ENCODE peak calls at places on chromosome 5, in ten cellular contexts. O is caudate nucleus, S is RWPE1, Q is PC-3, M is esophagus squamous epithelium, Z is stomach, C is psoas muscle, K is brain microvascular endothelial cell, U is cardiac muscle cell, D is tibial nerve. B is an unnamed sample.

GRCh38 chr5:175889910-175890684 is 18.7 kb downstream of the CPLX2 start:
- DNase-seq in O (no peak), S (no peak), Q (peak), M (no peak), Z (peak), C (no peak), K (peak), U (no peak), D (no peak), B (peak)

GRCh38 chr5:106522296-106522695 is 1148.4 kb downstream of the EFNA5 start:
- DNase-seq in O (no peak), S (no peak), Q (peak), M (no peak), Z (no peak), C (no peak), K (peak), U (no peak), D (no peak), B (no peak)

GRCh38 chr5:7261049-7261448 is 134.9 kb upstream of the ADCY2 start:
- DNase-seq in O (no peak), S (no peak), Q (peak), M (no peak), Z (no peak), C (no peak), K (no peak), U (peak), D (no peak), B (no peak)

GRCh38 chr5:111742595-111742994 is 14.4 kb downstream of the NREP start:
- DNase-seq in O (no peak), S (peak), Q (peak), M (no peak), Z (no peak), C (peak), K (peak), U (peak), D (no peak), B (peak)

GRCh38 chr5:146797683-146798082 is 80.9 kb downstream of the PPP2R2B start:
- DNase-seq in O (no peak), S (no peak), Q (no peak), M (no peak), Z (no peak), C (no peak), K (no peak), U (no peak), D (no peak), B (no peak)

GRCh38 chr5:175590471-175590881 is 67.4 kb upstream of the HRH2 start:
- DNase-seq in O (no peak), S (peak), Q (peak), M (no peak), Z (no peak), C (no peak), K (peak), U (peak), D (no peak), B (no peak)

GRCh38 chr5:109907751-109908150 is 218.0 kb downstream of the MAN2A1 start:
- DNase-seq in O (no peak), S (peak), Q (peak), M (no peak), Z (no peak), C (no peak), K (peak), U (peak), D (no peak), B (no peak)

GRCh38 chr5:81486711-81487110 is 92.8 kb upstream of the ACOT12 start:
- DNase-seq in O (no peak), S (no peak), Q (no peak), M (no peak), Z (no peak), C (no peak), K (peak), U (peak), D (no peak), B (no peak)

GRCh38 chr5:78534148-78535009 is 114.2 kb downstream of the LHFPL2 start:
- DNase-seq in O (peak), S (no peak), Q (no peak), M (no peak), Z (no peak), C (peak), K (peak), U (peak), D (no peak), B (peak)

GRCh38 chr5:83494666-83495065 is 23.1 kb downstream of the VCAN start:
- DNase-seq in O (no peak), S (no peak), Q (no peak), M (no peak), Z (no peak), C (no peak), K (no peak), U (peak), D (no peak), B (no peak)

GRCh38 chr5:84718377-84718776 is 333.7 kb upstream of the EDIL3 start:
- DNase-seq in O (no peak), S (no peak), Q (no peak), M (no peak), Z (no peak), C (no peak), K (no peak), U (peak), D (no peak), B (no peak)

GRCh38 chr5:80266566-80266965 is 10.7 kb upstream of the SERINC5 start:
- DNase-seq in O (no peak), S (no peak), Q (no peak), M (no peak), Z (no peak), C (no peak), K (no peak), U (no peak), D (no peak), B (no peak)

GRCh38 chr5:133657036-133657435 is 44.7 kb upstream of the FSTL4 start:
- DNase-seq in O (no peak), S (no peak), Q (no peak), M (no peak), Z (no peak), C (no peak), K (no peak), U (no peak), D (no peak), B (no peak)
- H3K27ac ChIP-seq in O (no peak), S (no peak), Q (no peak), M (no peak), Z (no peak), C (no peak), K (no peak), U (no peak), D (no peak), B (no peak)

DNA sequence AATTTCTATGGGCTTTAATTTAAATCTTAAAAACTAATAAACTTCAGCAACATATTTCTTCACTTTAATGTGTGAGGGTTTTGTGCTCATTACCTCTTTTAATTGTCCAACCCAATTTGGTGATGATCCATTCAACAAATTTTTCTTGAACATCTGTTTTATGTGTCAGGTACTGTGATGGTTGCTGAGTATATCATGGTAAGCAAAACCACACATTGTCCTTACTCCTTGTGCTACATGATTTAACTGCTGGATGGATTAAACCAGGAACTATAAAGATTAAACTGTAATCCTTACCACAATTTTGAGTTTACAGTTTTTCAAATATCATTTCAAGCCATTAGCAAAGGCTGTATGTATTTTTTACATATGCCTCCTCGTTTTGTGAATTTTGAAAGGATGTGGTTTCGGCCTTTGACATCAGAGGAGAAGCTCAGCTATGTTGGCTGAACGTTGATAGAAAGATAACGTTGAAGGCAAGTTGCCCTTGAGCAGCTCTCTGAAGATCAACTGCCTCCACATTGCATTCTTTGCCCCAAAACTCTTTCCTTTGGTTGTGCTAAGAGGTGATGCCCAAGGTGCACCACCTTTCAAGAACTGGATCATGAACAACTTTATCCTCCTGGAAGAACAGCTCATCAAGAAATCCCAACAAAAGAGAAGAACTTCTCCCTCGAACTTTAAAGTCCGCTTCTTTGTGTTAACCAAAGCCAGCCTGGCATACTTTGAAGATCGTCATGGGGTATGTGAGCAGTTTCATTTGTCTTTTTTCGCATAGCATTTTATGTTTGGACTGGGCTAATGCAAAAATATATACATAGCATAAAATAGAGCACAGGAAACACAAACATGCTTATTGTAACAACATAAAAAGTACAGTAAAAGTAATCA is at the start of gene ITK:
- DNase-seq in O (no peak), S (no peak), Q (no peak), M (no peak), Z (no peak), C (no peak), K (no peak), U (no peak), D (no peak), B (no peak)
- H3K27ac ChIP-seq in O (no peak), S (no peak), Q (no peak), M (no peak), Z (peak), C (no peak), K (no peak), U (no peak), D (no peak), B (no peak)

GRCh38 chr5:125634242-125634835 is 788.9 kb upstream of the GRAMD2B start:
- DNase-seq in O (no peak), S (no peak), Q (peak), M (no peak), Z (no peak), C (no peak), K (no peak), U (no peak), D (no peak), B (no peak)
- H3K27ac ChIP-seq in O (no peak), S (no peak), Q (no peak), M (no peak), Z (no peak), C (no peak), K (no peak), U (peak), D (no peak), B (no peak)

GRCh38 chr5:74095871-74096270 is 469.9 kb downstream of the ARHGEF28 start:
- DNase-seq in O (no peak), S (no peak), Q (peak), M (no peak), Z (no peak), C (no peak), K (no peak), U (peak), D (no peak), B (no peak)

GRCh38 chr5:74093501-74093993 is 467.6 kb downstream of the ARHGEF28 start:
- DNase-seq in O (no peak), S (no peak), Q (no peak), M (no peak), Z (no peak), C (no peak), K (no peak), U (no peak), D (no peak), B (no peak)

GRCh38 chr5:74094096-74094778 is 468.2 kb downstream of the ARHGEF28 start:
- DNase-seq in O (no peak), S (no peak), Q (peak), M (no peak), Z (no peak), C (no peak), K (peak), U (peak), D (no peak), B (no peak)

GRCh38 chr5:74096325-74096724 is 470.3 kb downstream of the ARHGEF28 start:
- DNase-seq in O (no peak), S (no peak), Q (no peak), M (no peak), Z (no peak), C (no peak), K (no peak), U (no peak), D (no peak), B (no peak)

DNA sequence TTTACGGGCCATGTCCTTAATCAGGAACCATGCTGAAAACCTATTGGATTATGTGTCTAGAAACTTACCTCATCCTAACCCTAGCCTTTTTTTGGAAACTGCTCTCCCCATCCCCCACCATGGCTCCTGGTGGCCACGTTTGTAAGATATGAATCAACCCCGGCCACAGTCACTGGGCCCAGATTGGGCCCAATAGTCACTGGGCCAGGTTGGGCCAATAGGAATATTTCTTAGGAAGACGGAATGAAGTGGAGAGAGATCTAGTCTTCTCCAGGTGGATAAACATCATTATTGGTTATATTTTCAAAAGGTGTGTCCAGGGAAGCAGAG is 468.7 kb downstream of the ARHGEF28 start:
- DNase-seq in O (no peak), S (no peak), Q (no peak), M (no peak), Z (no peak), C (no peak), K (no peak), U (no peak), D (no peak), B (no peak)
- H3K27ac ChIP-seq in O (no peak), S (no peak), Q (no peak), M (no peak), Z (no peak), C (no peak), K (no peak), U (no peak), D (no peak), B (no peak)

GRCh38 chr5:67160985-67161384 is 35.6 kb downstream of the CD180 start:
- DNase-seq in O (no peak), S (peak), Q (peak), M (no peak), Z (no peak), C (no peak), K (peak), U (peak), D (no peak), B (no peak)
- H3K27ac ChIP-seq in O (no peak), S (no peak), Q (peak), M (peak), Z (peak), C (no peak), K (no peak), U (no peak), D (no peak), B (no peak)

DNA sequence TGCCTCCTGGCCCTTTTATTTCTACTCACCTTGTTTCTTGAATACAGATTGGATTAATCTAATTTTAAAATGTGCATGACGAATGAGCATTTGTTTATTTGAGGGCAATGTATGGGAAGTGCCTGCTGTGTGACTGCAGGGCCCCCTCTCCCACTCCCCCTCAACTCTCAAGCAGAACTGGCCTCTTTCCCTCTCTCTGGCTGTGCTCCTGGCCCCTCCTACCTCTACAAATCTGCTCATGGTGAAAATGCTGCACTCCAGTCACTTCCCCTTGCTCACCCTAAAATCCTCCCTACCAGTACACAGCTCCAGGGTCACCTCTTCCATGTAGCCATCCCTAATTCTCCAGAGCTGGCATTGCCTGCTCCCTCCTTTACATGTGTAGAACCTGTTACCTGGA is 17.2 kb upstream of the NDST1 start:
- DNase-seq in O (no peak), S (no peak), Q (no peak), M (no peak), Z (no peak), C (no peak), K (no peak), U (no peak), D (no peak), B (no peak)
- H3K27ac ChIP-seq in O (peak), S (peak), Q (no peak), M (peak), Z (peak), C (peak), K (no peak), U (peak), D (peak), B (peak)

GRCh38 chr5:96300986-96301385 is 132.1 kb downstream of the PCSK1 start:
- DNase-seq in O (no peak), S (no peak), Q (no peak), M (no peak), Z (no peak), C (no peak), K (no peak), U (no peak), D (no peak), B (no peak)

GRCh38 chr5:96294887-96295209 is 138.2 kb downstream of the PCSK1 start:
- DNase-seq in O (no peak), S (no peak), Q (no peak), M (no peak), Z (no peak), C (no peak), K (no peak), U (no peak), D (no peak), B (no peak)

GRCh38 chr5:96297867-96298266 is 135.2 kb downstream of the PCSK1 start:
- DNase-seq in O (no peak), S (no peak), Q (no peak), M (no peak), Z (no peak), C (no peak), K (peak), U (peak), D (no peak), B (peak)

GRCh38 chr5:96293966-96294886 is 138.8 kb downstream of the PCSK1 start:
- DNase-seq in O (no peak), S (no peak), Q (peak), M (no peak), Z (no peak), C (no peak), K (peak), U (no peak), D (no peak), B (no peak)

DNA sequence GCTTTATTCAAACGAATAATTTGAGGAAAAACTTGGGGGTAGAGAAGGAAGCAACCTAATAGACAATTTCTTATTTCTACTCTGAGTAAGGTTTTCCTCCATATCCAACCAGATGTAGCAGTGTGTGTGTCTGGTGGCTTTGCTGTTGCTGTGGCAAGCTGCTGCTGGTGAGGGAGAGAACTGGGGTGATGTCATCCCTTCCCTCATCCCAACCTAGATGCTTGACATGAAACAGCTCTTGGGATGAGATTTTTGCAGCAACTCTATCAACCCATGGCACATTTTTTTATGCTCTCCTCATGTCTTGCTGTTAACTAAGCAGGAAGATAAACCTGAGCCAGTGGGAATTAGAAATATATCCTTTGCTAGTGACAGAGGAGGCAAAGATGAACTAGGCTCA is 135.8 kb downstream of the PCSK1 start:
- DNase-seq in O (peak), S (no peak), Q (no peak), M (no peak), Z (no peak), C (no peak), K (peak), U (peak), D (no peak), B (no peak)
- H3K27ac ChIP-seq in O (no peak), S (no peak), Q (no peak), M (no peak), Z (peak), C (no peak), K (peak), U (no peak), D (no peak), B (no peak)

GRCh38 chr5:132461671-132462070 is 28.9 kb downstream of the IRF1 start:
- DNase-seq in O (no peak), S (no peak), Q (no peak), M (no peak), Z (no peak), C (no peak), K (no peak), U (no peak), D (no peak), B (no peak)

GRCh38 chr5:132464155-132464939 is 26.2 kb downstream of the IRF1 start:
- DNase-seq in O (no peak), S (no peak), Q (no peak), M (no peak), Z (no peak), C (no peak), K (no peak), U (no peak), D (no peak), B (no peak)

GRCh38 chr5:132461235-132461634 is 29.3 kb downstream of the IRF1 start:
- DNase-seq in O (no peak), S (no peak), Q (no peak), M (no peak), Z (no peak), C (no peak), K (no peak), U (no peak), D (no peak), B (no peak)

GRCh38 chr5:132463808-132464154 is 26.8 kb downstream of the IRF1 start:
- DNase-seq in O (no peak), S (no peak), Q (no peak), M (no peak), Z (no peak), C (no peak), K (no peak), U (no peak), D (no peak), B (no peak)

DNA sequence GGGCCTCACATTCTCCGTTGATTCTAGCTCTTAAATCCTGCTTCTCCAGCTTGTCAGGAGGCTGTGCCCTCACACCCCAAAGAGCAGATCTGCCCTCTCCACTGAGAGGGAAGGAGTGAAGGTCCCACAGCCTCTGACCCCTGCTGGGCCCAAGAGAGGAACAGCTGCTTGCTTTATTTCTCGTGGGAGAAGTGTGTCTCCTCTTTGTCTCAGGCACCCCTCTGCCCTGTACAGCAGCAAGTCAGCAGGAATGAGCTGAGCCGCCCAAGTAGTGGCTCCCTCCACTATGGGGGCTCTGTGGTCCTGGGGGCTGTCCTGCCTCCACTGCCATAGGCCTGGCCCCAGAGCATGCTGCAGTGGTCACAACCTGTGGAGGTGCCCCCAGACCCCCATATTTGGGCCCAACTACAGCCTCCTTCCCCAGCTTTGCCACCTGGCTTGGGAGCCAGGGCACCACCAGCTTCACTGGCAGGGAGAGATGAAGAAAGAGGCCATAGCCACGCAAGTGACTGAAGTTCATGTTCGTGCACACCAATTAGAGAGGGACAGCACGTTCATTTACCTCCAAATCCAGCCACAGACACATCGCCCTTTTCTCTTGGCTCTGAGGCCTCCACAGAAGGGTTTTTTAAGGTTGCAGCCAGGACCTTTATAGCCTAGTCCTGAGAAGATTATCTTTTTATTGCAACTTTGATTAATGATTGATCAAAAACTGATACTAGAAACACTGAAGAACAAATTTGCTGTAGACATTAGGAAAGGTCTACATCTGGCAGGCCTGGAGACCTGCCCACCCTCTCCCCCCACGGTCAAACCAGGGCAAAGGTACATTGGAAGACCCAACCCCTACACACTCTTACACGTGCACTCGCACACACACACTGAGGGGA is 27.5 kb downstream of the IRF1 start:
- DNase-seq in O (no peak), S (no peak), Q (no peak), M (no peak), Z (no peak), C (no peak), K (no peak), U (no peak), D (no peak), B (no peak)
- H3K27ac ChIP-seq in O (no peak), S (peak), Q (no peak), M (no peak), Z (peak), C (no peak), K (no peak), U (no peak), D (no peak), B (no peak)

B was measured in adrenal gland.